ENCODE peak calls at places on chromosomes 3 and 15, in nine cellular contexts. A, T, K, L, E, W, F, R and G are unnamed samples.

GRCh38 chr3:81778678-81779182 is 17.3 kb upstream of the GBE1 start:
- DNase-seq in A (no peak), T (peak), K (no peak), L (peak), E (no peak), W (no peak), F (peak), R (peak), G (no peak)

GRCh38 chr3:25904248-25904647 is 114.4 kb downstream of the OXSM start:
- DNase-seq in A (no peak), T (no peak), K (peak), L (no peak), E (no peak), W (no peak), F (peak), R (no peak), G (no peak)

GRCh38 chr3:157070600-157070999 is 89.3 kb downstream of the CCNL1 start:
- DNase-seq in A (no peak), T (peak), K (no peak), L (no peak), E (no peak), W (no peak), F (no peak), R (peak), G (no peak)

GRCh38 chr3:87082806-87083440 is 92.0 kb upstream of the VGLL3 start:
- DNase-seq in A (no peak), T (peak), K (peak), L (peak), E (peak), W (no peak), F (no peak), R (peak), G (no peak)

GRCh38 chr15:72302955-72303354 is 17.0 kb downstream of the CELF6 start:
- DNase-seq in A (no peak), T (no peak), K (no peak), L (no peak), E (no peak), W (no peak), F (no peak), R (no peak), G (no peak)

GRCh38 chr3:196085534-196085933 is 3.6 kb upstream of the TFRC start:
- DNase-seq in A (peak), T (no peak), K (no peak), L (no peak), E (no peak), W (no peak), F (no peak), R (no peak), G (no peak)

GRCh38 chr15:51327081-51327480 is 11.3 kb downstream of the CYP19A1 start:
- DNase-seq in A (no peak), T (no peak), K (no peak), L (no peak), E (no peak), W (no peak), F (no peak), R (no peak), G (no peak)

GRCh38 chr3:156448300-156448699 is 106.6 kb downstream of the SSR3 start:
- DNase-seq in A (no peak), T (peak), K (peak), L (peak), E (peak), W (no peak), F (no peak), R (peak), G (no peak)

GRCh38 chr3:193816656-193817311 is 223.8 kb downstream of the OPA1 start:
- DNase-seq in A (peak), T (peak), K (no peak), L (peak), E (peak), W (no peak), F (peak), R (peak), G (no peak)

GRCh38 chr15:74621546-74621920 is 5.9 kb downstream of the CLK3 start:
- DNase-seq in A (no peak), T (no peak), K (no peak), L (no peak), E (no peak), W (no peak), F (no peak), R (no peak), G (no peak)

GRCh38 chr15:50562735-50563640 is 16.5 kb upstream of the USP50 start:
- DNase-seq in A (no peak), T (peak), K (peak), L (peak), E (no peak), W (no peak), F (no peak), R (peak), G (no peak)

GRCh38 chr3:152352559-152352958 is 83.8 kb downstream of the MBNL1 start:
- DNase-seq in A (no peak), T (no peak), K (no peak), L (peak), E (no peak), W (no peak), F (no peak), R (peak), G (no peak)

GRCh38 chr3:129795596-129795995 is 97.9 kb downstream of the TMCC1 start:
- DNase-seq in A (no peak), T (peak), K (peak), L (no peak), E (no peak), W (no peak), F (no peak), R (peak), G (no peak)

GRCh38 chr15:76996526-76997401 is 1.8 kb downstream of the PSTPIP1 start:
- DNase-seq in A (no peak), T (peak), K (peak), L (no peak), E (peak), W (no peak), F (peak), R (peak), G (no peak)

GRCh38 chr3:47016934-47017435 is 37.5 kb downstream of the NBEAL2 start:
- DNase-seq in A (peak), T (peak), K (peak), L (peak), E (no peak), W (no peak), F (no peak), R (peak), G (peak)

GRCh38 chr15:57505949-57506391 is 85.7 kb upstream of the MYZAP start:
- DNase-seq in A (peak), T (peak), K (peak), L (peak), E (no peak), W (peak), F (peak), R (peak), G (no peak)

GRCh38 chr15:47719730-47720129 is 2.4 kb downstream of the SEMA6D start:
- DNase-seq in A (no peak), T (no peak), K (no peak), L (no peak), E (no peak), W (no peak), F (no peak), R (no peak), G (no peak)

GRCh38 chr15:57555270-57555669 is 36.4 kb upstream of the MYZAP start:
- DNase-seq in A (peak), T (peak), K (no peak), L (no peak), E (no peak), W (no peak), F (no peak), R (peak), G (no peak)

GRCh38 chr3:135329479-135329878 is 534.4 kb downstream of the EPHB1 start:
- DNase-seq in A (no peak), T (no peak), K (peak), L (no peak), E (peak), W (no peak), F (peak), R (no peak), G (no peak)

GRCh38 chr3:60055765-60056164 is 1005.9 kb upstream of the CFAP20DC start:
- DNase-seq in A (no peak), T (peak), K (peak), L (no peak), E (no peak), W (no peak), F (no peak), R (no peak), G (no peak)

GRCh38 chr3:50192689-50193141 is 1.3 kb downstream of the GNAT1 start:
- DNase-seq in A (peak), T (peak), K (peak), L (peak), E (peak), W (peak), F (peak), R (peak), G (no peak)

GRCh38 chr3:124972457-124972856 is 37.9 kb upstream of the MUC13 start:
- DNase-seq in A (no peak), T (no peak), K (no peak), L (no peak), E (no peak), W (no peak), F (no peak), R (no peak), G (no peak)

GRCh38 chr3:79140718-79141117 is 627.1 kb downstream of the ROBO1 start:
- DNase-seq in A (no peak), T (peak), K (peak), L (peak), E (no peak), W (no peak), F (no peak), R (peak), G (peak)

GRCh38 chr15:58229297-58229768 is 91.2 kb downstream of the AQP9 start:
- DNase-seq in A (no peak), T (peak), K (peak), L (peak), E (no peak), W (no peak), F (no peak), R (no peak), G (no peak)

GRCh38 chr3:188817103-188817919 is 354.5 kb upstream of the TPRG1 start:
- DNase-seq in A (no peak), T (no peak), K (peak), L (no peak), E (no peak), W (no peak), F (no peak), R (no peak), G (no peak)

GRCh38 chr3:188818282-188818681 is 353.5 kb upstream of the TPRG1 start:
- DNase-seq in A (no peak), T (no peak), K (no peak), L (no peak), E (no peak), W (no peak), F (no peak), R (no peak), G (no peak)

GRCh38 chr3:188821998-188822397 is 349.8 kb upstream of the TPRG1 start:
- DNase-seq in A (no peak), T (no peak), K (no peak), L (no peak), E (no peak), W (no peak), F (no peak), R (no peak), G (no peak)

GRCh38 chr3:188819939-188820338 is 351.8 kb upstream of the TPRG1 start:
- DNase-seq in A (no peak), T (no peak), K (no peak), L (peak), E (no peak), W (no peak), F (no peak), R (peak), G (no peak)

GRCh38 chr3:188817920-188818239 is 353.9 kb upstream of the TPRG1 start:
- DNase-seq in A (no peak), T (no peak), K (no peak), L (no peak), E (no peak), W (no peak), F (no peak), R (no peak), G (no peak)
- TF ChIP-seq CTCF in A (no peak), T (no peak), K (no peak), L (no peak), E (no peak), W (no peak), F (no peak), R (no peak), G (no peak)

DNA sequence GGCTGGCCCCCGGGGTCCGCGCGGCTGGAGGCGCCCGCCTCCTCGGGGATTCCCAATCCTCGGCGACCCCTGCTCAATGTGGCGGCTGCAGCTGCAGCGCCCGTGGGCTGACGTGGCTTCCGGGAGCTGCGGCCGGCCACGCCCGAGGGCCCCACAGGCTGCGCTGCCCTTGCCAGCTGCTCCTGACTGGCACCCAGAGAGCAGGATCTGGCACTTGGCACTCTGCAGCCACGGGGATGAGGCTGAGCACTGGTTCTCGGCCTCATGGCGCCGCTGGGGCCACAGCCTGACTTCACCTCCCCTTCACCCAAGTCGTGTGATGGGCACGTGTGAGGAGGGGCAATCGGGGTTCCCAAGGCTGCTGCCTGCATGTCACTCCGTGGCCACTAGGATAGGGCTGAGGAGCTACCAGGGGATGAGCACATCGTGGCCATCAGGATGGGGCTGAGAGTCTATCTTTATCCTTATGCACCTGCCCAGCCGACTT is 267.8 kb upstream of the FRG2C start:
- DNase-seq in A (no peak), T (no peak), K (no peak), L (no peak), E (no peak), W (no peak), F (no peak), R (no peak), G (no peak)
- H3K4me3 ChIP-seq in A (no peak), T (no peak), K (peak), L (no peak), E (no peak), W (peak), F (peak), R (no peak), G (peak)

GRCh38 chr3:149969945-149970715 is 565 bp downstream of the PFN2 start:
- DNase-seq in A (peak), T (peak), K (peak), L (peak), E (peak), W (peak), F (peak), R (peak), G (no peak)

GRCh38 chr3:149968216-149968615 is 2.5 kb downstream of the PFN2 start:
- DNase-seq in A (no peak), T (peak), K (peak), L (peak), E (peak), W (no peak), F (no peak), R (peak), G (no peak)

GRCh38 chr3:149970716-149971402 is at the start of gene PFN2:
- DNase-seq in A (peak), T (peak), K (peak), L (peak), E (peak), W (peak), F (peak), R (peak), G (no peak)

GRCh38 chr3:149967067-149967685 is 3.5 kb downstream of the PFN2 start:
- DNase-seq in A (no peak), T (peak), K (peak), L (peak), E (no peak), W (no peak), F (no peak), R (peak), G (no peak)

DNA sequence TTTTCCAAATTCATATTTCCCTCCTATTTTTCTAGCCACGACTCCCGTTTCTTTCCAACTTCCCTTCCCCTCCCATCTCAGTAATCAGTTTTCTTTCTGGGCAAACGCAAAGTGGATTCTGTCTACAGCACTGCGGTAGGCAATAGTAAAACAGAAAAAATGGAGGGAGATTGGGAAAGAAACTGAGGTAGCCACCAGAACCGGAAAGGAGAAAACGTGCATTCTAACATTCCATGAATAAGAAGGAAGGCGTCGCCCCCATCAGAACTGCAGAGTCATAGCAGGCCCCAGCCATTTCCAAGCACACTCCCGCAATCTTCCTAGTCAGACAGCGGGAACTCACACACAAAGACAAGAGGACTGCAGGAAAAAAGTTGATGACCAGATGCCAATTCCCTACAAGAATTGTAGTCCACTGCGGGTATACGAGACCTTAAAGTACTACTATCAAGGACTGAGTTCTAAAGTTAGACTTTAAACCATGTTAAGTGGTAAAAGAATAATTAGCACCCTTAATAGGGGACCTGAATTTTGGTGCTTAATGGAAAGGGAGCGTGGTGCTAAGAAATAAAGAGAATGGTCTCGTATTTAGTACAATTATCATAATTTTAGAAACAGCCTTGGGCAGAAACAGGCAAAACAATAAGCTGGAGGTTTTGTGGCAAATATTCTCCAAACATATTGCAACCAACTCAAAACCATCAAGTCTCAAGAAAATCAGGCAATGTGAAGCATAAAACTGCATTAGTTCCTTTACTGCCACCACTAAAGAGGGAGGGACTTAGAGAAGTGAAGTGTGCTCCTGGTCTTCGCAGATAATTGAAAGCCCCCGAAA is 1.4 kb downstream of the PFN2 start:
- DNase-seq in A (peak), T (peak), K (peak), L (peak), E (peak), W (no peak), F (peak), R (peak), G (peak)
- TF ChIP-seq CTCF in A (no peak), T (peak), K (peak), L (peak), E (peak), W (peak), F (no peak), R (no peak), G (peak)

DNA sequence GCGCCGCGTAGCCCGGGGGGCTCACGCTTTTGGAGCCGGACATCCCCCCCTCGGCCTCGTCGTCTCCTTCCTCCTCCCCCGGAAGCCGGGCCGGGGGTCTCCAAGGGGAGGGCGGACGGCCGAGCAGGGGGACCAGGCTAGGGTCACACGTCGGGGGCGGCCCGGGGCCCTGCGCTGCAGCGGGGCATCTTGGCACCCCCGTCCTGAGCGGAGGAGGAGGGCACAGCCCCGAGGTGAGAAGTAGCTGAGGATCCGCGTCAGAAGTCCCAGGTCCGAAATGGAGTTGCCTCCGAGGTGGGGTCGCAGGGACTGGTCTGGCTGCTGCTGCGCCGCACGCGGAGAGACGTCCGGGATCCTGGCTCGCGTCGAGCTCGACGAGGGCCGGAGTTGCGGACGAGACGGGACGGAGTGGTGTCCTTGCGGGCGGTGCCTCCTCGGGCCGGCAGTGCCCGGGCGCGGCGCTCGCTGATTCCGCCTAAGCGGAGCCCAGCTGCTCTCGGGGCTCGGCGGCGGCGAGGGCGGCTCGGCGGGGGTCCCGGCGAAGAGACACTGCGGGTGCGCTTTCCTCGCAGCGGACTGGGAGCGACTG is at the start of gene ADCY5:
- DNase-seq in A (no peak), T (no peak), K (no peak), L (no peak), E (peak), W (no peak), F (no peak), R (no peak), G (no peak)
- H3K4me3 ChIP-seq in A (peak), T (peak), K (peak), L (peak), E (peak), W (peak), F (peak), R (peak), G (peak)

GRCh38 chr3:170438836-170439235 is 20.2 kb downstream of the CLDN11 start:
- DNase-seq in A (no peak), T (no peak), K (no peak), L (no peak), E (no peak), W (no peak), F (no peak), R (no peak), G (no peak)

GRCh38 chr3:170436697-170437096 is 18.0 kb downstream of the CLDN11 start:
- DNase-seq in A (no peak), T (no peak), K (no peak), L (no peak), E (no peak), W (no peak), F (no peak), R (no peak), G (no peak)

GRCh38 chr3:170437696-170438407 is 19.2 kb downstream of the CLDN11 start:
- DNase-seq in A (no peak), T (no peak), K (no peak), L (no peak), E (no peak), W (no peak), F (no peak), R (no peak), G (no peak)

GRCh38 chr3:170440346-170440745 is 21.7 kb downstream of the CLDN11 start:
- DNase-seq in A (no peak), T (peak), K (peak), L (peak), E (no peak), W (no peak), F (no peak), R (peak), G (no peak)

DNA sequence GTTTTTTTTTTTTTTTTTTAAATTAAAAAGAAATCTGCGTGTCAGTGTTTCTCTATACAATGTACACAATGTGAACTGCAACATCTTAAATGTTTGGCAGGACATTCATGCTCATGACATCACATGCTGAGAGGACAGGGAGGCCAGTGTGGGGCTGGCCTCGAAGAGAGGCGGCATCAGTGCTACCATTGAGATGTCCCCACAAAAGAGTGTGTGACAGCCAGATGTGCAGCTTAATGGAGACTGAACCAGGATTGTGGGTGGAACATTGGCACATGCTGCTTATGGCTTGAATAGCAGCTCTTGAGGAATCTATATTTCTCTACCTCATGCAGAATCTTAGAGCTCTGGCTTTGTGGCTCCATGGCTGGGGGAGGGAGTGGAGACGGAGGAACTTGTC is 18.5 kb downstream of the CLDN11 start:
- DNase-seq in A (no peak), T (no peak), K (no peak), L (no peak), E (no peak), W (no peak), F (no peak), R (no peak), G (no peak)
- TF ChIP-seq CTCF in A (no peak), T (no peak), K (no peak), L (no peak), E (no peak), W (no peak), F (no peak), R (no peak), G (no peak)

GRCh38 chr15:92821491-92822116 is 78.5 kb upstream of the CHD2 start:
- DNase-seq in A (peak), T (peak), K (peak), L (no peak), E (no peak), W (no peak), F (no peak), R (peak), G (no peak)
- H3K4me3 ChIP-seq in A (no peak), T (no peak), K (no peak), L (no peak), E (no peak), W (no peak), F (no peak), R (no peak), G (no peak)